ENCODE peak calls at places on chromosomes 7 and 10, in ten cellular contexts. Q, B, P, N, H, V, K, L, Z and E are unnamed samples.

GRCh38 chr10:114632869-114633715 is 25.0 kb downstream of the ABLIM1 start:
- DNase-seq in Q (peak), B (peak), P (no peak), N (no peak), H (no peak), V (no peak), K (peak), L (peak), Z (no peak), E (peak)

GRCh38 chr7:43593010-43593409 is 10.1 kb downstream of the STK17A start:
- DNase-seq in Q (no peak), B (no peak), P (no peak), N (no peak), H (no peak), V (no peak), K (no peak), L (no peak), Z (no peak), E (no peak)

GRCh38 chr7:45990276-45990675 is 69.2 kb upstream of the IGFBP3 start:
- DNase-seq in Q (no peak), B (no peak), P (no peak), N (no peak), H (no peak), V (no peak), K (no peak), L (no peak), Z (no peak), E (no peak)

GRCh38 chr10:95475827-95476481 is 85.2 kb downstream of the SORBS1 start:
- DNase-seq in Q (no peak), B (no peak), P (no peak), N (no peak), H (no peak), V (no peak), K (no peak), L (no peak), Z (no peak), E (no peak)

GRCh38 chr10:71462642-71462935 is 65.9 kb downstream of the CDH23 start:
- DNase-seq in Q (no peak), B (no peak), P (no peak), N (no peak), H (no peak), V (no peak), K (no peak), L (no peak), Z (no peak), E (no peak)

GRCh38 chr10:112314822-112315474 is 31.7 kb downstream of the TECTB start:
- DNase-seq in Q (peak), B (peak), P (no peak), N (peak), H (peak), V (peak), K (peak), L (peak), Z (peak), E (peak)

GRCh38 chr7:159119851-159120539 is 24.7 kb downstream of the VIPR2 start:
- DNase-seq in Q (no peak), B (no peak), P (no peak), N (no peak), H (no peak), V (peak), K (no peak), L (no peak), Z (no peak), E (no peak)

GRCh38 chr10:113518816-113519591 is 33.8 kb upstream of the HABP2 start:
- DNase-seq in Q (no peak), B (no peak), P (no peak), N (no peak), H (no peak), V (no peak), K (no peak), L (no peak), Z (no peak), E (no peak)

GRCh38 chr7:16431646-16432424 is 10.5 kb upstream of the CRPPA start:
- DNase-seq in Q (no peak), B (no peak), P (no peak), N (peak), H (peak), V (no peak), K (peak), L (no peak), Z (no peak), E (no peak)

GRCh38 chr10:30133198-30133597 is 73.8 kb upstream of the JCAD start:
- DNase-seq in Q (no peak), B (no peak), P (no peak), N (no peak), H (no peak), V (no peak), K (no peak), L (no peak), Z (no peak), E (no peak)

GRCh38 chr10:103808784-103809183 is 46.6 kb downstream of the SH3PXD2A start:
- DNase-seq in Q (no peak), B (no peak), P (no peak), N (no peak), H (no peak), V (no peak), K (no peak), L (no peak), Z (no peak), E (no peak)

GRCh38 chr7:31805209-31805818 is 118.3 kb downstream of the PPP1R17 start:
- DNase-seq in Q (no peak), B (no peak), P (no peak), N (no peak), H (no peak), V (no peak), K (no peak), L (no peak), Z (no peak), E (no peak)

GRCh38 chr10:51716981-51717380 is 17.6 kb upstream of the CSTF2T start:
- DNase-seq in Q (no peak), B (no peak), P (no peak), N (no peak), H (no peak), V (no peak), K (no peak), L (no peak), Z (no peak), E (no peak)

GRCh38 chr7:150755473-150756099 is 18.4 kb downstream of the GIMAP5 start:
- DNase-seq in Q (no peak), B (no peak), P (no peak), N (no peak), H (no peak), V (peak), K (no peak), L (no peak), Z (no peak), E (no peak)

GRCh38 chr10:13722747-13723657 is 136.2 kb downstream of the PRPF18 start:
- DNase-seq in Q (no peak), B (no peak), P (no peak), N (no peak), H (no peak), V (no peak), K (peak), L (no peak), Z (no peak), E (no peak)

GRCh38 chr7:6193734-6194133 is 78.7 kb downstream of the CYTH3 start:
- DNase-seq in Q (no peak), B (no peak), P (no peak), N (no peak), H (no peak), V (no peak), K (no peak), L (no peak), Z (no peak), E (no peak)

GRCh38 chr10:84244651-84245270 is at the start of gene RGR:
- DNase-seq in Q (no peak), B (peak), P (no peak), N (no peak), H (peak), V (no peak), K (no peak), L (no peak), Z (no peak), E (peak)

GRCh38 chr7:159200421-159200820 is 55.8 kb upstream of the VIPR2 start:
- DNase-seq in Q (no peak), B (no peak), P (no peak), N (no peak), H (no peak), V (no peak), K (no peak), L (no peak), Z (no peak), E (no peak)